ENCODE peak calls at places on chromosomes 13 and 19, in seven cellular contexts. X, N, R, A, P, W and L are unnamed samples.

GRCh38 chr13:48491423-48492122 is 41.3 kb downstream of the RCBTB2 start:
- DNase-seq in X (no peak), N (no peak), R (no peak), A (no peak), P (no peak), W (no peak), L (no peak)

GRCh38 chr19:55635334-55635717 is 5.5 kb upstream of the ZNF580 start:
- DNase-seq in X (no peak), N (no peak), R (no peak), A (no peak), P (no peak), W (no peak), L (no peak)

GRCh38 chr13:68261105-68261504 is 1031.0 kb upstream of the PCDH9 start:
- DNase-seq in X (no peak), N (no peak), R (no peak), A (no peak), P (no peak), W (no peak), L (no peak)

GRCh38 chr13:70027551-70027950 is 80.1 kb upstream of the ATXN8OS start:
- DNase-seq in X (no peak), N (no peak), R (no peak), A (no peak), P (no peak), W (no peak), L (no peak)

GRCh38 chr13:109154546-109154945 is 525.1 kb downstream of the MYO16 start:
- DNase-seq in X (no peak), N (no peak), R (no peak), A (no peak), P (peak), W (no peak), L (no peak)

GRCh38 chr19:33280351-33280921 is 21.9 kb downstream of the CEBPA start:
- DNase-seq in X (no peak), N (no peak), R (no peak), A (no peak), P (no peak), W (no peak), L (no peak)

GRCh38 chr19:33048806-33049676 is 15.6 kb downstream of the RHPN2 start:
- DNase-seq in X (no peak), N (no peak), R (peak), A (no peak), P (no peak), W (no peak), L (no peak)

GRCh38 chr19:14165986-14166385 is 29.6 kb upstream of the ASF1B start:
- DNase-seq in X (no peak), N (no peak), R (no peak), A (no peak), P (no peak), W (no peak), L (no peak)

GRCh38 chr13:43664700-43665191 is 122.0 kb downstream of the ENOX1 start:
- DNase-seq in X (peak), N (no peak), R (peak), A (no peak), P (peak), W (no peak), L (peak)

GRCh38 chr13:73417012-73417615 is 358.3 kb downstream of the KLF5 start:
- DNase-seq in X (no peak), N (no peak), R (peak), A (no peak), P (no peak), W (peak), L (peak)

GRCh38 chr13:43573361-43573740 is 213.4 kb downstream of the ENOX1 start:
- DNase-seq in X (no peak), N (no peak), R (no peak), A (no peak), P (peak), W (no peak), L (no peak)

GRCh38 chr13:41008349-41008980 is 10.7 kb downstream of the ELF1 start:
- DNase-seq in X (no peak), N (no peak), R (no peak), A (no peak), P (no peak), W (no peak), L (no peak)

GRCh38 chr13:40476175-40476958 is 190.1 kb downstream of the FOXO1 start:
- DNase-seq in X (no peak), N (no peak), R (peak), A (no peak), P (peak), W (no peak), L (no peak)

GRCh38 chr19:36436531-36436930 is 18.1 kb upstream of the ZFP82 start:
- DNase-seq in X (no peak), N (no peak), R (no peak), A (no peak), P (no peak), W (no peak), L (no peak)

GRCh38 chr13:53004605-53005004 is 24.0 kb upstream of the OLFM4 start:
- DNase-seq in X (no peak), N (no peak), R (no peak), A (no peak), P (no peak), W (no peak), L (no peak)

GRCh38 chr19:31991984-31992655 is 353.3 kb upstream of the ZNF507 start:
- DNase-seq in X (no peak), N (no peak), R (no peak), A (no peak), P (no peak), W (no peak), L (no peak)

GRCh38 chr13:105050696-105051095 is 1484.8 kb downstream of the EFNB2 start:
- DNase-seq in X (no peak), N (no peak), R (no peak), A (no peak), P (no peak), W (no peak), L (no peak)

GRCh38 chr13:30881931-30882899 is 23.9 kb upstream of the MEDAG start:
- DNase-seq in X (no peak), N (no peak), R (no peak), A (no peak), P (no peak), W (no peak), L (no peak)

GRCh38 chr13:20461481-20461859 is 64.2 kb downstream of the CRYL1 start:
- DNase-seq in X (no peak), N (no peak), R (no peak), A (no peak), P (peak), W (no peak), L (no peak)

GRCh38 chr13:112879283-112879833 is 89.7 kb upstream of the MCF2L start:
- DNase-seq in X (no peak), N (no peak), R (no peak), A (no peak), P (no peak), W (no peak), L (no peak)

GRCh38 chr13:113148940-113149503 is 9.4 kb upstream of the PROZ start:
- DNase-seq in X (no peak), N (no peak), R (no peak), A (no peak), P (no peak), W (no peak), L (no peak)

GRCh38 chr19:48867119-48867921 is 1.1 kb downstream of the PLEKHA4 start:
- DNase-seq in X (no peak), N (no peak), R (no peak), A (no peak), P (no peak), W (no peak), L (no peak)

GRCh38 chr19:42207767-42208259 is 9.7 kb downstream of the DEDD2 start:
- DNase-seq in X (no peak), N (no peak), R (peak), A (no peak), P (peak), W (no peak), L (peak)

GRCh38 chr13:106052200-106052767 is 483.2 kb downstream of the EFNB2 start:
- DNase-seq in X (no peak), N (no peak), R (no peak), A (no peak), P (no peak), W (no peak), L (no peak)

GRCh38 chr13:20174656-20175405 is 14.0 kb upstream of the GJA3 start:
- DNase-seq in X (peak), N (peak), R (peak), A (peak), P (peak), W (peak), L (peak)

GRCh38 chr13:74528751-74529513 is 394.7 kb upstream of the KLF12 start:
- DNase-seq in X (no peak), N (no peak), R (no peak), A (no peak), P (no peak), W (no peak), L (no peak)

GRCh38 chr19:2613507-2614295 is 88.8 kb downstream of the GNG7 start:
- DNase-seq in X (no peak), N (no peak), R (no peak), A (no peak), P (peak), W (no peak), L (no peak)

DNA sequence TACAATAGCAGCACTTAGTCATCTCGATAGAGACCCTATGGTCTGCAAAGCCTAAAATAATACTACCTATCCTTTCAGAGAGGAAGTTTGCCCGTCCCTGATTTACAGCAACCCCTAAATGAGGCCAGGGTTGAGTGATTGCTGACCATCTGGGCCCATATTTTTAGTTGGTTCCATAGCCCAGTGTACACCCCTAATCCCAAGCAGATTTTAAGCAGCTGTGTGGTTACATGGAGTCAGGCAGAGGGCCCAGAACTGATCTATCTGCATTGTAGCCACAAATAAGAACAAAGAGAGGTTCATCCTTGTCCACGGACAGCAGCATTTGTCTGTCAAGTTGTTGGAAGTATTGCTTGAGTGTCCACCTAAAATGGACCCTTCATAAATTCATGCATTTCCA is 148.2 kb downstream of the DCT start:
- DNase-seq in X (no peak), N (no peak), R (no peak), A (no peak), P (no peak), W (no peak), L (no peak)
- TF ChIP-seq POLR2A in X (no peak), N (no peak), R (no peak), A (no peak), P (no peak), W (no peak), L (no peak)

DNA sequence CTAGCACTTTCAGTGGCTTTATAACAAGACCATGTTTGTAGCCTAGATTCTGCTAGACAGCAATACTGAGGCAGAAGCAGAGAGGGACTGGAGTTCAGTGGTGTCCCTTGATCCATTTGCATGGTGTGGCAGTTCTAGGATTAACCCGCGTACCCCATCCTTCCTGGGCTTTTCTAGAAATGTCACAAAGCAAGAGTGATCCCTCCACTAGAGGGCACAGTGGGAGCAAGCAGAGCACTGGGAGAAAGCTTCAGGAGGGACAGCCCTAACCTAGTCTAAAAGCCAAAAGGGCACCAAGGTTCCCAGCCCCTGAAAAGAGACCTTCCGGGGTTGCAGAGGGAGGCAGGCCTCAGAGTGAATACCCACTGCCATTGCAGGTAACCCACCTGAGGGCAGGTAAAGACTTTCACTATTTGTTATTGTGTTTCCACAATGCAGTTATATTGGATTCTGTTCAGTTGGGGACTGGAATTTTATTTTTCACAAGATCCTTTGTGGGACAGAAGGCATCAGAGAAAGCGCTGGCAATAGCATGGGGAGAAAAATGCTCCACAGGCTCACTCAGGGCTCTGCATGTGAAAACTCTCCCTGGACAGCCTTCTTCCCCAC is 170.6 kb downstream of the FLT1 start:
- DNase-seq in X (peak), N (no peak), R (peak), A (no peak), P (peak), W (peak), L (peak)
- TF ChIP-seq POLR2A in X (no peak), N (no peak), R (no peak), A (no peak), P (no peak), W (no peak), L (no peak)

GRCh38 chr13:24512208-24513068 is at the start of gene PARP4:
- DNase-seq in X (peak), N (peak), R (peak), A (peak), P (peak), W (peak), L (peak)
- TF ChIP-seq POLR2A in X (peak), N (peak), R (peak), A (peak), P (peak), W (peak), L (peak)

DNA sequence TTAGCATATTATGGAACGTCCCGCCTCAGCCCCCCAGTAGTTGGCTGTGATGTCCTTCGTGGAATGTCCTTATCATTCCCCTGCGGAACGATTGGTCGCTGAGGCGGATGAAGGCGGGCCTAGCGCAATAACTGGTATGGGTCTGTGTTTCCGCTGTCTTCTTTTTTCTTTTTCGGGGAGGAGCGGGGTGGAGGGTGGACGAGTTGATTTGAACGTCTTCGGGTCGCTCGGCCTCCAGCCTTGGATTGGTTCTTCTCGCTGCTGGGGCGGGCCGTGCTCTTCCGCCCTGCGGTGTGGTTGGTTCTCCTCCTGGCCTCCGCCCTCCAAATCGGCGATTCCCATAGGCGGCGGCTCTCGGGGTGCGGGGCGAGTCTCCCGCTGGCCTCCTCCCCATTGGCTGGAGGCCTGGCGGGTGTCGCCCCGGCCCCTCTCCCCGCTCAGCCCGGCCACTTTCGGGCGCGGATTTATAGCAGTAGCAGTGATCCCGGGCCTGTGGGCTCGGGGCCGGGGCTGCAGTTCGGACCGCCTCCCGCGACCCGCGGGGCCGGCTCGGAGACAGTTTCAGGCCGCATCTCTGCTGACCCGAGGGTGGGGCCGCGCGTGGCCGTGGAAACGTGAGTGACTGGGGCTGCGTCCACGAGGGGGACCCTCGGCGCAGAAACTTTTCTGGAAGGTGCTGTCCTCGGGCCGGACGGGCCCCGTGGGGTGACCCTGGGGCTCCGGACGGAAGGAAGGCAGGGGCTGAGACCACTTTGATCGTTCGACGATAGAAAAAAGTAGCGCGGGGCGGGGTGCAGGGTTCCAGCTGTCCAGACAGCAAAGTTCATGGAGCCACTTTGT is 2.1 kb downstream of the ING1 start:
- DNase-seq in X (peak), N (peak), R (peak), A (peak), P (peak), W (peak), L (peak)
- TF ChIP-seq POLR2A in X (peak), N (peak), R (peak), A (peak), P (no peak), W (no peak), L (peak)

GRCh38 chr13:23574421-23574820 is 4.2 kb downstream of the TNFRSF19 start:
- DNase-seq in X (no peak), N (no peak), R (no peak), A (no peak), P (no peak), W (no peak), L (no peak)

GRCh38 chr13:23572836-23573235 is 2.6 kb downstream of the TNFRSF19 start:
- DNase-seq in X (no peak), N (no peak), R (no peak), A (no peak), P (no peak), W (no peak), L (no peak)

GRCh38 chr13:23570099-23570926 is at the start of gene TNFRSF19:
- DNase-seq in X (peak), N (no peak), R (peak), A (peak), P (peak), W (no peak), L (no peak)

GRCh38 chr13:23567792-23568480 is 2.3 kb upstream of the TNFRSF19 start:
- DNase-seq in X (no peak), N (no peak), R (no peak), A (no peak), P (no peak), W (no peak), L (no peak)

GRCh38 chr13:23570931-23571330 is 719 bp downstream of the TNFRSF19 start:
- DNase-seq in X (no peak), N (no peak), R (no peak), A (no peak), P (no peak), W (no peak), L (no peak)
- TF ChIP-seq POLR2A in X (no peak), N (no peak), R (no peak), A (no peak), P (no peak), W (no peak), L (no peak)

GRCh38 chr19:10979950-10980349 is 19.1 kb downstream of the SMARCA4 start:
- DNase-seq in X (no peak), N (no peak), R (peak), A (no peak), P (no peak), W (no peak), L (no peak)

GRCh38 chr19:10976200-10976892 is 15.5 kb downstream of the SMARCA4 start:
- DNase-seq in X (no peak), N (no peak), R (no peak), A (no peak), P (no peak), W (no peak), L (no peak)

GRCh38 chr19:10981496-10981895 is 20.7 kb downstream of the SMARCA4 start:
- DNase-seq in X (no peak), N (no peak), R (no peak), A (no peak), P (no peak), W (no peak), L (peak)

GRCh38 chr19:10975374-10976036 is 14.7 kb downstream of the SMARCA4 start:
- DNase-seq in X (peak), N (no peak), R (peak), A (no peak), P (peak), W (no peak), L (peak)

GRCh38 chr19:10977773-10978155 is 16.9 kb downstream of the SMARCA4 start:
- DNase-seq in X (no peak), N (no peak), R (no peak), A (no peak), P (no peak), W (no peak), L (no peak)
- TF ChIP-seq POLR2A in X (no peak), N (no peak), R (no peak), A (no peak), P (no peak), W (no peak), L (no peak)